ENCODE peak calls at places on chromosome 4, in four cellular contexts. M, Y, W and V are unnamed samples. For H3K27me3, the result is how much of the 10 kb centered on the place peaks cover.

GRCh38 chr4:165359501-165359900 is 19.3 kb upstream of the CPE start:
- DNase-seq in M (no peak), Y (no peak), W (peak), V (peak)

GRCh38 chr4:16626945-16627344 is 271.5 kb downstream of the LDB2 start:
- DNase-seq in M (no peak), Y (no peak), W (peak), V (peak)

GRCh38 chr4:109887071-109887470 is 25.6 kb upstream of the EGF start:
- DNase-seq in M (no peak), Y (no peak), W (no peak), V (no peak)

GRCh38 chr4:60223098-60223497 is 977.0 kb upstream of the ADGRL3 start:
- DNase-seq in M (no peak), Y (no peak), W (no peak), V (peak)

GRCh38 chr4:93687304-93687703 is 141.2 kb upstream of the ATOH1 start:
- DNase-seq in M (no peak), Y (no peak), W (no peak), V (no peak)

GRCh38 chr4:37453004-37453360 is 208.4 kb downstream of the NWD2 start:
- DNase-seq in M (no peak), Y (no peak), W (peak), V (peak)

GRCh38 chr4:98204236-98204553 is 57.0 kb upstream of the RAP1GDS1 start:
- DNase-seq in M (no peak), Y (no peak), W (no peak), V (no peak)

GRCh38 chr4:77025643-77026321 is 50.0 kb downstream of the CCNI start:
- DNase-seq in M (no peak), Y (no peak), W (peak), V (no peak)

GRCh38 chr4:51884606-51885005 is 41.7 kb downstream of the DCUN1D4 start:
- DNase-seq in M (no peak), Y (no peak), W (no peak), V (no peak)

GRCh38 chr4:138981930-138982390 is 33.6 kb upstream of the NOCT start:
- DNase-seq in M (no peak), Y (no peak), W (peak), V (peak)

GRCh38 chr4:13543648-13544555 is at the start of gene NKX3-2:
- DNase-seq in M (no peak), Y (no peak), W (peak), V (peak)

GRCh38 chr4:90246841-90247240 is 119.6 kb downstream of the CCSER1 start:
- DNase-seq in M (no peak), Y (no peak), W (no peak), V (no peak)

GRCh38 chr4:105634402-105634801 is 74.1 kb downstream of the INTS12 start:
- DNase-seq in M (no peak), Y (no peak), W (no peak), V (no peak)

GRCh38 chr4:16582036-16582435 is 316.4 kb downstream of the LDB2 start:
- DNase-seq in M (no peak), Y (no peak), W (no peak), V (no peak)

GRCh38 chr4:26757751-26758150 is 102.9 kb upstream of the STIM2 start:
- DNase-seq in M (no peak), Y (no peak), W (no peak), V (no peak)

GRCh38 chr4:176540814-176541213 is 221.0 kb downstream of the SPCS3 start:
- DNase-seq in M (no peak), Y (no peak), W (no peak), V (no peak)

GRCh38 chr4:4838602-4839470 is 20.6 kb upstream of the MSX1 start:
- DNase-seq in M (no peak), Y (no peak), W (peak), V (no peak)

GRCh38 chr4:11073621-11074051 is 355.1 kb downstream of the HS3ST1 start:
- DNase-seq in M (peak), Y (peak), W (peak), V (no peak)

GRCh38 chr4:21811576-21811975 is 137.0 kb downstream of the KCNIP4 start:
- DNase-seq in M (no peak), Y (no peak), W (peak), V (peak)

DNA sequence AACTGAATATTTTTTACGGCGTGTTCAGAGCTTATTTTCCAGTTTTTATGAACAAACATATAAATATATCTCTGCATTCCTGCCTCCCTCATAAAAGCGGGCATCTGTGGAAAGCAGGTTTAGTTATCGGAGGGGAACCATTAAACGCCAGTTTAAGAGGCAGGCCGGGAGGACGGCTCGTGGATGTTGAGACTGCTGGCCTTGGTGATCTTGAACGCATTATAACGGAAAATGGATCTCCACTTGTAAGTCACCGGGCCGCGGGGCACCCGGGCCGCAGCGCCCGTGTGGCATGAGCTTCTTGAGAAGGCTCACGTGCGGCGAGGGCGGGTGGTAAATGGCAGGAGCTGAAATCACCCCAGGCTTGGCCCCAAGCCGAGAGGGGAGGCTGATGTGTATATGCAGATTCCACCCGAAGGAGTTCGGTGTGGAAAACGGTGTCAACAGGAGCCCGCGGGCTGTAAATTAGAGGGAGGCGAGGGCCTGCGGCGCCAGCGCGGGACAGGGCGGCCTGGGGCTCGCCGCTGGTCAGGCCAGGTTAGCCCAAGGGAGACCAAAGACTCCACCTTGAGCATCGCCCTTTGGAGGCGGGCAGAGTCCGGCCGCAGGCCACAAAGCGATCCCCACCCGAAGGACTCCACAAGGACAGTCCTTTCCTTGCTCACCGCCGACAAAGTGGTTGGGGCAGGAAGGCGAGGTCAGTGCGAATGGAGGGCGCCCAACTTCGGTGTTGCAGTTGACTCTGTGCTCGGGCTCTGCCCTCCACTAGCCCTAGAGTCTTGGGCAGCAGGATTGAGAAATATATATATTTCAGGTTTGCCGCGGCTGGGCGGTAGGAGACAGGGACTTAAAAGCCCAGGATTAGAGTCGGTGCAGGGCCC is 1.3 kb upstream of the HAND2 start:
- DNase-seq in M (no peak), Y (peak), W (peak), V (peak)
- H3K27me3 ChIP-seq in M (half or more), Y (under half), W (under half), V (under half)

DNA sequence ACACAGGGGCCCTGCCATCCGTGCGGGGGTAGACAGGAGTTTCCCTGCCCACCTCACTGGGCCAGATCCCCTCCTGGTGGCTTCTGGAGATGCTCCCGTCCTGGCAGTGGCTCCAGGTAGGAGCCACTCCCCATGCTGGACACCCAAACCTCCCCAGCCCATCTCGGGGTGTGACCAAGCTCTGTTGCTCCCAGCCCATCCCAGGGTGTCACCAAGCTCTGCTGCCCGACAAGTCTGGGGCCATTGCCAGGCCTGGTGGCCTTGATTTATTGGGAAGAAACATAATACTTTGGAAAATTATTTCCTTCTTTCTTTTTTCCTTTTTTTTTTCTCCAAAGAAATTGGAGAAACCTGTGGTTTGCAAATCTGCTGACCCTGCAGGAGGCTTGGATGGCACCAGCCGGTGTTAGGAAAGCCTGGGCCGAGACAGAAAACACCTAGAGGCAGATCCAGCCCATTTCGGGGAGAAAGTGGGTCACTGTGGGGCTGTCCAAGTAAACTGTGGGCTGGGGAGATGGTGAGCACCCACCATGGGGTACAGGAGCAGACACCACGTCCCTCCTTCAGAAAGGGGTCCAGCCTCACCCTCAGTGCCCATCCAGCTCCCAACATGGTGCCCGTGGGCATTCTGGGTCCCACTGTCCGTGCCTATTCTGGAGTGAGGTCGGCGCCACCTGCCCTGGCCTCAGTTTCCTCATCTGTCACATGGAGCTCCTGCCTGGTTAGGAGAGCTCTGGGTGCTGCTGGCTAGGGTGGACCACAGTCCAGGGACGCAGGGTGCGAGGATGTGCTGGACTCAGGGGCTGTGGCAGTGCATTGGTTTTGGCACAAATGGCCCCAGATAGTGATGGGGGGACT is 59.4 kb upstream of the ADRA2C start:
- DNase-seq in M (no peak), Y (no peak), W (no peak), V (no peak)
- H3K27me3 ChIP-seq in M (half or more), Y (under half), W (under half), V (under half)

GRCh38 chr4:173990879-173991231 is 292.6 kb downstream of the FBXO8 start:
- DNase-seq in M (no peak), Y (peak), W (no peak), V (no peak)
- H3K27me3 ChIP-seq in M (under half), Y (under half), W (under half), V (under half)

GRCh38 chr4:8002525-8003309 is 63.1 kb upstream of the AFAP1 start:
- DNase-seq in M (no peak), Y (no peak), W (no peak), V (no peak)
- H3K27me3 ChIP-seq in M (under half), Y (under half), W (under half), V (half or more)

GRCh38 chr4:112518675-112519074 is 2.7 kb upstream of the NEUROG2 start:
- DNase-seq in M (no peak), Y (no peak), W (no peak), V (no peak)

GRCh38 chr4:112516401-112517066 is 554 bp upstream of the NEUROG2 start:
- DNase-seq in M (peak), Y (peak), W (no peak), V (no peak)

GRCh38 chr4:112517067-112517588 is 1.1 kb upstream of the NEUROG2 start:
- DNase-seq in M (no peak), Y (no peak), W (no peak), V (no peak)

GRCh38 chr4:112516076-112516385 is at the start of gene NEUROG2:
- DNase-seq in M (no peak), Y (no peak), W (no peak), V (no peak)

GRCh38 chr4:112517911-112518310 is 1.9 kb upstream of the NEUROG2 start:
- DNase-seq in M (no peak), Y (no peak), W (no peak), V (no peak)
- H3K27me3 ChIP-seq in M (half or more), Y (half or more), W (half or more), V (half or more)

GRCh38 chr4:41880022-41880837 is 55.0 kb upstream of the TMEM33 start:
- DNase-seq in M (no peak), Y (no peak), W (no peak), V (no peak)

GRCh38 chr4:41882622-41883347 is 52.4 kb upstream of the TMEM33 start:
- DNase-seq in M (no peak), Y (peak), W (peak), V (peak)

GRCh38 chr4:41879552-41879951 is 55.7 kb upstream of the TMEM33 start:
- DNase-seq in M (no peak), Y (no peak), W (no peak), V (no peak)

GRCh38 chr4:41881931-41882621 is 53.2 kb upstream of the TMEM33 start:
- DNase-seq in M (no peak), Y (no peak), W (peak), V (no peak)

GRCh38 chr4:41880840-41881831 is 54.1 kb upstream of the TMEM33 start:
- DNase-seq in M (no peak), Y (no peak), W (peak), V (peak)
- H3K27me3 ChIP-seq in M (half or more), Y (under half), W (half or more), V (half or more)